ENCODE peak calls at places on chromosomes 6 and 20, in four cellular contexts. V is stimulated activated CD4-positive, alpha-beta T cell treated with anti-CD3 and anti-CD28 coated beads, TNF-alpha, amount 100 ng/mL, for 24 hours; I is NCI-H2171 treated with DMSO at 0.1 percent for 48 hours; P is A172. N is an unnamed sample.

GRCh38 chr20:55251170-55251569 is 754.1 kb downstream of the CBLN4 start:
- DNase-seq in V (no peak), I (no peak), P (no peak), N (no peak)

GRCh38 chr6:112282217-112282616 is 27.9 kb upstream of the LAMA4 start:
- DNase-seq in V (no peak), I (peak), P (peak), N (no peak)

GRCh38 chr6:148769304-148769968 is 22.6 kb downstream of the UST start:
- DNase-seq in V (no peak), I (no peak), P (no peak), N (no peak)

GRCh38 chr6:46052479-46052878 is 36.8 kb upstream of the CLIC5 start:
- DNase-seq in V (no peak), I (no peak), P (no peak), N (no peak)

GRCh38 chr6:156974897-156975296 is 197.7 kb downstream of the ARID1B start:
- DNase-seq in V (no peak), I (no peak), P (no peak), N (no peak)

GRCh38 chr6:1617466-1618304 is 8.0 kb downstream of the FOXC1 start:
- DNase-seq in V (no peak), I (no peak), P (no peak), N (no peak)

GRCh38 chr6:53484409-53485280 is 60.3 kb downstream of the GCLC start:
- DNase-seq in V (peak), I (peak), P (peak), N (peak)

GRCh38 chr6:3013486-3013885 is 13.8 kb downstream of the NQO2 start:
- DNase-seq in V (no peak), I (no peak), P (peak), N (peak)

GRCh38 chr6:52538252-52538905 is 38.5 kb downstream of the TRAM2 start:
- DNase-seq in V (no peak), I (peak), P (peak), N (no peak)

GRCh38 chr6:15855311-15855710 is 192.5 kb upstream of the DTNBP1 start:
- DNase-seq in V (no peak), I (no peak), P (no peak), N (no peak)

GRCh38 chr20:48851579-48851978 is 23.8 kb upstream of the PREX1 start:
- DNase-seq in V (no peak), I (no peak), P (no peak), N (no peak)

GRCh38 chr6:133132092-133132491 is 109.1 kb upstream of the EYA4 start:
- DNase-seq in V (no peak), I (peak), P (no peak), N (no peak)

GRCh38 chr20:22379472-22379871 is 204.9 kb downstream of the FOXA2 start:
- DNase-seq in V (no peak), I (no peak), P (peak), N (peak)

GRCh38 chr6:146361367-146361924 is 182.2 kb upstream of the RAB32 start:
- DNase-seq in V (no peak), I (no peak), P (no peak), N (no peak)

GRCh38 chr6:104322849-104323248 is 536.9 kb downstream of the HACE1 start:
- DNase-seq in V (no peak), I (no peak), P (no peak), N (no peak)

GRCh38 chr20:17557675-17558006 is 12.2 kb upstream of the DSTN start:
- DNase-seq in V (no peak), I (peak), P (peak), N (peak)

GRCh38 chr6:146090474-146090873 is 61.6 kb downstream of the GRM1 start:
- DNase-seq in V (no peak), I (no peak), P (peak), N (peak)

GRCh38 chr20:39607124-39607523 is 645.0 kb downstream of the DHX35 start:
- DNase-seq in V (no peak), I (no peak), P (no peak), N (no peak)

GRCh38 chr20:4876731-4877130 is 124.6 kb downstream of the SLC23A2 start:
- DNase-seq in V (no peak), I (peak), P (no peak), N (no peak)

GRCh38 chr6:82076855-82077254 is 170.7 kb downstream of the IBTK start:
- DNase-seq in V (no peak), I (no peak), P (no peak), N (no peak)

GRCh38 chr20:63898882-63899558 is 4.1 kb downstream of the DNAJC5 start:
- DNase-seq in V (no peak), I (no peak), P (no peak), N (no peak)

GRCh38 chr6:42532038-42532669 is 31.7 kb upstream of the UBR2 start:
- DNase-seq in V (no peak), I (peak), P (peak), N (peak)

GRCh38 chr6:122063761-122064160 is 335.7 kb upstream of the HSF2 start:
- DNase-seq in V (no peak), I (no peak), P (no peak), N (no peak)

GRCh38 chr6:7214400-7214940 is 98.5 kb downstream of the SSR1 start:
- DNase-seq in V (no peak), I (peak), P (no peak), N (no peak)

GRCh38 chr6:72382602-72383529 is 239.0 kb upstream of the KCNQ5 start:
- DNase-seq in V (no peak), I (no peak), P (no peak), N (no peak)

GRCh38 chr20:63064745-63065711 is 58.3 kb upstream of the BHLHE23 start:
- DNase-seq in V (no peak), I (no peak), P (no peak), N (no peak)

GRCh38 chr6:112735129-112735528 is 388.0 kb downstream of the RFPL4B start:
- DNase-seq in V (no peak), I (no peak), P (no peak), N (no peak)

GRCh38 chr6:82182756-82183155 is 64.8 kb downstream of the IBTK start:
- DNase-seq in V (no peak), I (no peak), P (no peak), N (no peak)

GRCh38 chr6:22596011-22596410 is 26.6 kb downstream of the HDGFL1 start:
- DNase-seq in V (no peak), I (no peak), P (no peak), N (no peak)

GRCh38 chr6:32375739-32376529 is 4.2 kb upstream of the TSBP1 start:
- DNase-seq in V (no peak), I (no peak), P (no peak), N (no peak)

GRCh38 chr6:1015819-1016218 is 296.1 kb upstream of the FOXQ1 start:
- DNase-seq in V (no peak), I (no peak), P (no peak), N (peak)

GRCh38 chr6:95094751-95095150 is 482.6 kb upstream of the MANEA start:
- DNase-seq in V (no peak), I (no peak), P (peak), N (peak)

GRCh38 chr6:90274481-90275030 is 22.1 kb downstream of the BACH2 start:
- DNase-seq in V (peak), I (no peak), P (no peak), N (no peak)

GRCh38 chr6:6694825-6695710 is 106.5 kb downstream of the LY86 start:
- DNase-seq in V (no peak), I (peak), P (no peak), N (peak)

N was measured in SW480.